ENCODE peak calls at places on chromosomes 5 and 9, in four cellular contexts. J, V, O and H are unnamed samples.

GRCh38 chr5:53114988-53115387 is 5.4 kb upstream of the MOCS2 start:
- DNase-seq in O (peak; percentile 45), J (peak; percentile 16), V (no peak), H (no peak)

GRCh38 chr5:65802080-65802479 is 80.1 kb downstream of the NLN start:
- DNase-seq in J (no peak), O (no peak), V (no peak), H (no peak)

GRCh38 chr9:97176206-97176605 is 131.3 kb upstream of the CCDC180 start:
- DNase-seq in J (no peak), O (peak; percentile 31), V (no peak), H (no peak)

GRCh38 chr5:137370096-137370495 is 129.0 kb downstream of the SPOCK1 start:
- DNase-seq in J (no peak), O (peak; percentile 45), V (no peak), H (no peak)

GRCh38 chr5:53537711-53538110 is 22.7 kb upstream of the NDUFS4 start:
- DNase-seq in O (no peak), J (no peak), V (no peak), H (no peak)

GRCh38 chr5:142587354-142587965 is 98.4 kb downstream of the FGF1 start:
- DNase-seq in V (no peak), J (peak; percentile 15), O (peak; percentile 63), H (no peak)

GRCh38 chr9:125513634-125514413 is 193.2 kb downstream of the MAPKAP1 start:
- DNase-seq in O (peak; percentile 77), V (no peak), J (peak; percentile 68), H (peak; percentile 68)

GRCh38 chr9:21381752-21382339 is 3.4 kb downstream of the IFNA2 start:
- DNase-seq in J (peak; percentile 36), V (no peak), O (peak; percentile 74), H (no peak)

GRCh38 chr5:5523066-5523505 is 100.6 kb downstream of the ICE1 start:
- DNase-seq in J (peak; percentile 24), O (peak; percentile 10), V (no peak), H (no peak)

GRCh38 chr9:105187781-105188180 is 56.7 kb upstream of the SLC44A1 start:
- DNase-seq in V (no peak), J (peak; percentile 15), O (peak; percentile 86), H (no peak)

GRCh38 chr9:105194234-105194633 is 50.2 kb upstream of the SLC44A1 start:
- DNase-seq in O (peak; percentile 16), V (no peak), J (no peak), H (no peak)

GRCh38 chr9:105193560-105193959 is 50.9 kb upstream of the SLC44A1 start:
- DNase-seq in V (no peak), J (no peak), O (no peak), H (no peak)

GRCh38 chr9:105191508-105192118 is 52.8 kb upstream of the SLC44A1 start:
- DNase-seq in O (peak; percentile 87), V (no peak), J (peak; percentile 95), H (no peak)

DNA sequence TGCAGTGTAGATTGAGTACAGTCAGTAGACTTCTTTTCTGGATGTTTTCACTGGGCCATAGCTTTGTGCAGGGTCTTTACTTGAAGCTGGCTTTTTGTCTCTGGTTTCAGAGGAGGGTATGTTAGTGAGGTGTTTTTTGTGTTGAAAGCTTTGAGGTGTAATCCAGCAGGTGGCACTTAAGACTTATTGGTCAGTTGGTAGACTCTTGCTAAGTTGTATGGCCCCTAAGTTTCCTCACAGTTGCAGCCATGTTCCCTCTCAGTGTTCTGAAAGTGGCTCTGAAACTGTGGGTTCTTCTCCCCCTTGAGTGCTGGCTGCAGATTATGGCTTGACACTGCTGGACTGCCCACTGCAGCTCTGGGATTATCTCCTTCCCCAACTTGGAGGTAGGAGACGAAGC is 55.7 kb upstream of the SLC44A1 start:
- DNase-seq in V (no peak), O (peak; percentile 12), J (no peak), H (no peak)
- TF ChIP-seq CTCF in V (no peak), O (peak; percentile 32), J (peak; percentile 42), H (no peak)

GRCh38 chr5:3377831-3378230 is 217.8 kb upstream of the IRX1 start:
- DNase-seq in V (no peak), J (no peak), O (no peak), H (no peak)
- H3K9me3 ChIP-seq in V (peaks cover 18% of the 10 kb centered on the region), J (peaks cover 26% of the 10 kb centered on the region), O (peaks cover 26% of the 10 kb centered on the region), H (peaks cover under 1% of the 10 kb centered on the region)

GRCh38 chr5:34919077-34919476 is 3.6 kb downstream of the BRIX1 start:
- DNase-seq in V (no peak), J (no peak), O (no peak), H (no peak)
- TF ChIP-seq CTCF in V (no peak), J (no peak), O (peak; percentile 37), H (no peak)

DNA sequence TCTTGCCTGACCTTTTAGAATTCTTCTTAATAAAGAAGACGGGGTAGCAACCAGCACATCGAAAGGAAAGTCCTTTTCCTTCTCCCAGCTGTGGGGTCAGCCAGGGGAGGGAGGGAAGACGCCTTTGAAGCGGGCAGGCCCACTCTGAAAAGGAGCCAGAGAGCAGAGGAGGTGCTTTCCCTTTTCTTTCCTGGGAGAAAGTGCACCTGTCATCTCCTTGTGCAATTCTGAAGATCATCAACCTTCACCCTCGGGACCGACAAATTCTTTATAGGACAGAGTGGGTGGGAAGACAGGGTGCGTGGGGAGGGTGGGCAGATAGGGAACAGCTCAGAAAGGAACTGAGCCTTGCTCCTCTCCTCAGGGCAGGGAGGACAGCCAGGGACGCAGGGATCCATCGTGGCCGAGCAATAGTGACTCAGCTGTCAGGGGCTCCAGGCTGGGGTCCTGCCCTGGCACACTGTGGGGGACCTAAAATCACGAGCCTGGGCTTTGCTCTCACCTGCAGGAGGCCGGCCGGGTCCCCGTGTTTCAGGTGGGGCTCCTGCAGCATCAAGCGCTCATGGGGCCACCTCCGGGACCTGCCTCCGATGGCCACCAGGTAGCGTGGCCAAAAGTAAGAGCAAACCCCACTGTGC is 141.0 kb downstream of the OLFM1 start:
- DNase-seq in V (peak; percentile 52), O (no peak), J (no peak), H (peak; percentile 53)
- H3K9me3 ChIP-seq in V (no peaks in the 10 kb centered on the region), O (no peaks in the 10 kb centered on the region), J (no peaks in the 10 kb centered on the region), H (no peaks in the 10 kb centered on the region)